ENCODE peak calls at places on chromosomes 5 and 9, in eight cellular contexts. D is NCI-H345, V is GM19239, M is T-helper 9 cell, Q is M059J, I is NCI-H774, O is fibroblast of pulmonary artery, E is IMR-90. F is an unnamed sample.

GRCh38 chr9:133701321-133701980 is 36.7 kb downstream of the SARDH start:
- DNase-seq in E (no peak), I (no peak), O (no peak), Q (no peak), M (peak; percentile 42), D (no peak), V (no peak), F (no peak)

GRCh38 chr5:7348168-7348802 is 47.7 kb upstream of the ADCY2 start:
- DNase-seq in E (no peak), M (no peak), Q (no peak), D (no peak), I (no peak), V (no peak), O (no peak), F (peak; percentile 16)

GRCh38 chr5:1762878-1763547 is 36.6 kb downstream of the MRPL36 start:
- DNase-seq in Q (no peak), O (no peak), I (no peak), E (no peak), M (no peak), D (no peak), V (no peak), F (no peak)

GRCh38 chr9:133701981-133702797 is 36.0 kb downstream of the SARDH start:
- DNase-seq in Q (no peak), E (peak; percentile 15), V (no peak), O (peak; percentile 59), D (peak; percentile 44), M (peak; percentile 59), I (no peak), F (peak; percentile 48)

GRCh38 chr5:132073231-132074013 is at the start of gene CSF2:
- DNase-seq in O (peak; percentile 26), E (peak; percentile 40), Q (peak; percentile 84), D (no peak), I (no peak), V (no peak), M (no peak), F (no peak)

GRCh38 chr9:116165912-116166311 is 12.3 kb downstream of the PAPPA start:
- DNase-seq in O (peak; percentile 72), Q (no peak), E (peak; percentile 65), D (no peak), I (no peak), V (no peak), M (no peak), F (no peak)

GRCh38 chr9:111582888-111583287 is 16.6 kb downstream of the PTGR1 start:
- DNase-seq in Q (peak; percentile 82), V (no peak), D (no peak), M (no peak), O (peak; percentile 72), E (peak; percentile 63), I (no peak), F (no peak)

GRCh38 chr5:24232929-24233328 is 411.8 kb downstream of the CDH10 start:
- DNase-seq in V (no peak), O (no peak), M (no peak), D (peak; percentile 12), E (no peak), Q (no peak), I (no peak), F (no peak)

GRCh38 chr9:18741331-18741730 is 267.4 kb downstream of the ADAMTSL1 start:
- DNase-seq in E (no peak), D (no peak), V (no peak), M (no peak), I (no peak), Q (no peak), O (no peak), F (no peak)